ENCODE peak calls at places on chromosomes 11 and 22, in four cellular contexts. E is fibroblast of pulmonary artery, L is activated T-cell treated with anti-CD3 and anti-CD28 coated beads for 1 hour, J is NCI-H1092. B is an unnamed sample.

GRCh38 chr11:113613619-113614018 is 92.5 kb downstream of the TMPRSS5 start:
- DNase-seq in J (no peak), E (no peak), L (no peak), B (no peak)

GRCh38 chr11:60315866-60316265 is 11.2 kb upstream of the MS4A6E start:
- DNase-seq in E (peak), L (no peak), J (no peak), B (no peak)

GRCh38 chr11:1889941-1890855 is 1.5 kb downstream of the PRR33 start:
- DNase-seq in J (no peak), L (no peak), E (no peak), B (no peak)

GRCh38 chr11:43830928-43831440 is 49.6 kb upstream of the ALKBH3 start:
- DNase-seq in J (no peak), L (peak), E (peak), B (no peak)

GRCh38 chr11:120104041-120104440 is 33.9 kb downstream of the TRIM29 start:
- DNase-seq in L (no peak), J (no peak), E (no peak), B (no peak)

GRCh38 chr11:3183523-3183922 is 18.4 kb upstream of the OSBPL5 start:
- DNase-seq in E (no peak), J (no peak), L (no peak), B (no peak)

GRCh38 chr11:35064114-35064800 is 74.7 kb upstream of the CD44 start:
- DNase-seq in L (no peak), J (no peak), E (no peak), B (no peak)

GRCh38 chr22:49014227-49015201 is 813.2 kb downstream of the BRD1 start:
- DNase-seq in E (no peak), L (no peak), J (no peak), B (no peak)

GRCh38 chr11:44575288-44575672 is 9.8 kb downstream of the CD82 start:
- DNase-seq in L (no peak), J (no peak), E (no peak), B (no peak)

GRCh38 chr22:27173530-27173929 is 516.1 kb downstream of the MIAT start:
- DNase-seq in E (no peak), L (no peak), J (no peak), B (no peak)

GRCh38 chr11:18115360-18116127 is 9.7 kb upstream of the SAAL1 start:
- DNase-seq in L (peak), E (peak), J (peak), B (peak)

GRCh38 chr11:72136677-72137255 is 1.2 kb downstream of the FOLR3 start:
- DNase-seq in J (no peak), E (no peak), L (no peak), B (no peak)

GRCh38 chr11:87290304-87290922 is 252.7 kb downstream of the TMEM135 start:
- DNase-seq in L (no peak), E (peak), J (peak), B (peak)

B was measured in NCI-H1436.